ENCODE peak calls at places on chromosomes 7 and 10, in five cellular contexts. I is cardiac muscle cell, C is fibroblast of lung, Q is left lung, M is GM12865. X is an unnamed sample.
A peak's percentile ranks its signal among the peaks of the same experiment; 100 is the strongest.

GRCh38 chr7:150388709-150389531 is 9.8 kb downstream of the ZNF775 start:
- DNase-seq in I (peak; percentile 70), C (peak; percentile 63), Q (peak; percentile 88), M (no peak), X (no peak)

GRCh38 chr7:20560325-20561180 is 54.9 kb upstream of the ABCB5 start:
- DNase-seq in I (no peak), C (no peak), Q (peak; percentile 64), M (no peak), X (no peak)

GRCh38 chr7:33845991-33846509 is 59.3 kb upstream of the BMPER start:
- DNase-seq in I (peak; percentile 30), C (peak; percentile 66), Q (no peak), M (no peak), X (no peak)

GRCh38 chr7:82156168-82156567 is 287.4 kb downstream of the CACNA2D1 start:
- DNase-seq in I (no peak), C (no peak), Q (no peak), M (no peak), X (no peak)

GRCh38 chr7:2409745-2410414 is 6.5 kb downstream of the CHST12 start:
- DNase-seq in I (no peak), C (no peak), Q (peak; percentile 53), M (no peak), X (no peak)

GRCh38 chr7:134021861-134022260 is 105.3 kb upstream of the LRGUK start:
- DNase-seq in I (no peak), C (no peak), Q (no peak), M (no peak), X (no peak)

GRCh38 chr7:142507799-142508198 is 241.5 kb upstream of the PRSS1 start:
- DNase-seq in I (no peak), C (no peak), Q (no peak), M (no peak), X (no peak)

GRCh38 chr10:34908472-34908871 is 93.4 kb upstream of the PARD3 start:
- DNase-seq in I (peak; percentile 45), C (peak; percentile 76), Q (no peak), M (no peak), X (no peak)

GRCh38 chr7:1671876-1672451 is 1.9 kb downstream of the ELFN1 start:
- DNase-seq in I (no peak), C (no peak), Q (peak; percentile 60), M (no peak), X (no peak)

GRCh38 chr10:52359466-52359865 is 45.4 kb downstream of the DKK1 start:
- DNase-seq in I (peak; percentile 16), C (peak; percentile 29), Q (no peak), M (no peak), X (no peak)

GRCh38 chr10:15182541-15183207 is 14.2 kb upstream of the NMT2 start:
- DNase-seq in I (peak; percentile 82), C (no peak), Q (no peak), M (no peak), X (no peak)

GRCh38 chr7:74018261-74018660 is 9.7 kb upstream of the ELN start:
- DNase-seq in I (no peak), C (no peak), Q (no peak), M (no peak), X (no peak)

GRCh38 chr7:140540142-140540777 is 61.0 kb upstream of the MKRN1 start:
- DNase-seq in I (no peak), C (no peak), Q (no peak), M (no peak), X (no peak)

GRCh38 chr10:52491246-52492000 is 177.3 kb downstream of the DKK1 start:
- DNase-seq in I (peak; percentile 49), C (peak; percentile 66), Q (no peak), M (no peak), X (no peak)

GRCh38 chr7:31228957-31229356 is 111.6 kb downstream of the NEUROD6 start:
- DNase-seq in I (no peak), C (no peak), Q (peak; percentile 53), M (no peak), X (no peak)

GRCh38 chr7:29281782-29282541 is 87.4 kb downstream of the CHN2 start:
- DNase-seq in I (peak; percentile 59), C (peak; percentile 15), Q (no peak), M (no peak), X (no peak)

GRCh38 chr7:130909161-130909836 is 175.3 kb upstream of the KLF14 start:
- DNase-seq in I (no peak), C (no peak), Q (no peak), M (no peak), X (no peak)

GRCh38 chr7:2821842-2822507 is 22.1 kb downstream of the GNA12 start:
- DNase-seq in I (peak; percentile 85), C (peak; percentile 93), Q (no peak), M (peak; percentile 70), X (peak; percentile 58)

GRCh38 chr7:150515752-150516151 is 1.1 kb downstream of the GIMAP7 start:
- DNase-seq in I (no peak), C (no peak), Q (no peak), M (peak; percentile 5), X (no peak)

GRCh38 chr7:22016547-22016946 is 70.8 kb upstream of the CDCA7L start:
- DNase-seq in I (no peak), C (no peak), Q (no peak), M (peak; percentile 21), X (no peak)

DNA sequence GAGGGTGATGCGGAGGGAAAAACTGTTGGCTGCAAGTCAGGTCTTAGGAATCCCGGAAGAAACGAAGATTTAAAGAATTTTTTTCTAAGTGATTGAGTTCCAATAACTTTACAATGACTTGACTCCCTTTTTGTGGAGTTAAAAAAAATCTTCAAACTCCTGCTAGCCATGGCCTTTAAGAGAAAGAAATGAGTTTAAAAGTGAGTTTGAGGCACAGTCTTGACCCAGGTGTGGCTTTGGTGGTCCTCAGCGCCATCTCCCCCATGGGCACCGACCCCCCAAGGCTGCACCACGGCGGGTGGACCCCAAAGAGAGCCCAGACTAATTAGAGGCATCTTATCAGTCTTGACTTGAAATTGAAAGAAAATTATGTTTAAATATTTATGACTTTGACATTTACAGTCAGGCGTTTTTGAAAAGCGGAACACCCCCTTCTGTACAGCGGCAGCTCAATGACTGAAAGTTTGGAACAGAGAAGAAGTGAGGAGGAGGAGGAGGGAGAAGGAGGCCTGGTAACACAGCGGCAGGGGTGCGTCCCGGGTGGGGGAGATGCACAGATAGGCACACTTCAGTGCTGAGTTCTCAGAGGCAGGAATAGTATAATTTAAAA is 349.6 kb downstream of the DNAJB6 start:
- DNase-seq in I (no peak), C (peak; percentile 46), Q (no peak), M (no peak), X (no peak)
- H3K4me3 ChIP-seq in I (no peak overlapping the region), C (no peak overlapping the region), Q (no peak overlapping the region), M (no peak overlapping the region), X (no peak overlapping the region)

GRCh38 chr10:58335306-58336005 is 650 bp downstream of the UBE2D1 start:
- DNase-seq in I (peak; percentile 28), C (peak; percentile 42), Q (peak; percentile 88), M (peak; percentile 25), X (peak; percentile 23)

GRCh38 chr10:58336242-58336641 is 1.4 kb downstream of the UBE2D1 start:
- DNase-seq in I (no peak), C (no peak), Q (no peak), M (no peak), X (no peak)

GRCh38 chr10:58330397-58330796 is 4.4 kb upstream of the UBE2D1 start:
- DNase-seq in I (no peak), C (no peak), Q (no peak), M (no peak), X (no peak)

GRCh38 chr10:58334817-58335305 is at the start of gene UBE2D1:
- DNase-seq in I (peak; percentile 83), C (peak; percentile 73), Q (peak; percentile 99), M (peak; percentile 89), X (no peak)
- TF ChIP-seq CTCF in I (peak; percentile 14), C (peak; percentile 3), Q (peak; percentile 61), M (no peak), X (no peak)

GRCh38 chr7:17144313-17144712 is 154.1 kb upstream of the AHR start:
- DNase-seq in I (peak; percentile 42), C (peak; percentile 49), Q (no peak), M (no peak), X (no peak)

GRCh38 chr7:17139081-17139480 is 159.4 kb upstream of the AHR start:
- DNase-seq in I (no peak), C (no peak), Q (no peak), M (no peak), X (no peak)

GRCh38 chr7:17147409-17147808 is 151.0 kb upstream of the AHR start:
- DNase-seq in I (no peak), C (no peak), Q (no peak), M (no peak), X (no peak)

GRCh38 chr7:17140421-17140820 is 158.0 kb upstream of the AHR start:
- DNase-seq in I (no peak), C (no peak), Q (no peak), M (no peak), X (no peak)

DNA sequence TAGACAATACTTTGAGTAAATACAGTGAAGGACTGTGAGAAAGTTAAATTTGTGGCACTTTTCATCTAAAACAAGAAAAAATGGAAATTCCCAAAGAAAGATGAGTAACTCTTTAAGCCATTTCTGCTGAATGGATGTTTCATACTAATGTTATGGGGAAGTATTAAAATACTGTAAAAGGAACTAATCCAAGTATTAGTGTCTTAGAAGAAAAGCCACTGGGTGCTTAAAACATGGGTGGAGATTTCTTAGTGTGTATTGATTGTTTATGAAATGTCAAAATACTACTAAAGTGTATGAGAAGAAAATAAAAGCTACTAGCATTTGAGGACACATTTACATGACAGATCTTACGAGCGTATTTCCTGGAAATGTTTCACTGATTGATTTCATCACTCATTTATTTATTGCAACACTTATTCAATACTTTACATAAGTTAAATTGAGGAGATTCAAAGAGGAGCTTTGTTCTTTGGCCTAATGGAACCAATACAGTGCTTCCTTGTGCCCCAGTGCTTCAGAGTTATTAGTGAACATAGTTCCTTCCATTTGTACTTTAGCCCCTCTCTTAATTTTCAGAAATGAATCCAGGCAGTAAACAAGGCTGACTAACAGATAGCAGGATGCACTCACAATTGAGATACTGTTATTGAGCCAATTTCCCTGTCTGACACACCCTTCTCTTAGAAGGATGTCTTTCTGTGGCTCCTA is 155.5 kb upstream of the AHR start:
- DNase-seq in I (peak; percentile 24), C (peak; percentile 16), Q (no peak), M (no peak), X (no peak)
- H3K4me3 ChIP-seq in I (no peak overlapping the region), C (peak overlapping the region; percentile 34), Q (peak overlapping the region; percentile 11), M (no peak overlapping the region), X (peak overlapping the region; percentile 8)

DNA sequence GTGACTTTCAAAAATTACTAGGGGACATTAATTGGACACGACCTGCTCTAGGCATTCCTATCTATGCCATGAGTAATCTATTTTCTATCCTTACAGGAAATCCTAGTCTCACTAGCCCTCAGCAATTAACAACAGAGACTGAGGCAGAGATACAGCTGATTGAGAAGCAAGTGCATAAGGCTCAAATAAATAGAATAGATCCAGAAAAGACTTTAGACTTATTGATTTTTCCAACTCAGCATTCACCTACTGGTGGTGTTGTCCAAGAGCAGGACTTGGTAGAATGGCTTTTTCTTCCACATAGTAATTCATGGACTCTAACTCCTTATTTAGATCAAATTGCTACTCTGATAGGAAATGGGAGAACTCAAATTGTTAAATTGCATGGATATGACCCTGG is 148.0 kb downstream of the ZNF33B start:
- DNase-seq in I (no peak), C (no peak), Q (no peak), M (no peak), X (no peak)
- TF ChIP-seq CTCF in I (no peak), C (no peak), Q (no peak), M (no peak), X (no peak)

GRCh38 chr7:87474533-87475358 is 734 bp downstream of the ABCB4 start:
- DNase-seq in I (peak; percentile 2), C (peak; percentile 65), Q (no peak), M (peak; percentile 85), X (peak; percentile 27)
- H3K4me3 ChIP-seq in I (peak overlapping the region; percentile 38), C (no peak overlapping the region), Q (peak overlapping the region; percentile 32), M (peak overlapping the region; percentile 84), X (peak overlapping the region; percentile 57)

GRCh38 chr7:146094356-146094755 is 22.2 kb upstream of the CNTNAP2 start:
- DNase-seq in I (no peak), C (no peak), Q (peak; percentile 38), M (no peak), X (no peak)

GRCh38 chr7:146096994-146097393 is 19.6 kb upstream of the CNTNAP2 start:
- DNase-seq in I (no peak), C (no peak), Q (no peak), M (no peak), X (no peak)
- TF ChIP-seq CTCF in I (peak; percentile 4), C (no peak), Q (no peak), M (no peak), X (peak; percentile 17)